ENCODE peak calls at places on chromosome 10, in four cellular contexts. U is K562, M is GM12878, W is WTC11. F is an unnamed sample.

GRCh38 chr10:13503745-13504463 is 24.9 kb downstream of the BEND7 start:
- DNase-seq in U (no peak), M (no peak), W (no peak), F (no peak)

GRCh38 chr10:126439947-126440346 is 51.7 kb upstream of the ADAM12 start:
- DNase-seq in U (no peak), M (no peak), W (no peak), F (no peak)

GRCh38 chr10:102230264-102230860 is 4.3 kb downstream of the ELOVL3 start:
- DNase-seq in U (peak), M (no peak), W (peak), F (no peak)

GRCh38 chr10:128633864-128634541 is 507.8 kb upstream of the MKI67 start:
- DNase-seq in U (no peak), M (no peak), W (no peak), F (no peak)

GRCh38 chr10:24406809-24407483 is 198.0 kb downstream of the KIAA1217 start:
- DNase-seq in U (no peak), M (no peak), W (no peak), F (no peak)

GRCh38 chr10:118047363-118047719 is 600 bp upstream of the RAB11FIP2 start:
- DNase-seq in U (peak), M (no peak), W (no peak), F (no peak)

GRCh38 chr10:71319800-71320392 is 837 bp downstream of the SLC29A3 start:
- DNase-seq in U (no peak), M (no peak), W (no peak), F (no peak)

GRCh38 chr10:102231357-102232318 is 5.5 kb downstream of the ELOVL3 start:
- DNase-seq in U (peak), M (no peak), W (peak), F (peak)

GRCh38 chr10:74282151-74282852 is 131.3 kb downstream of the ADK start:
- DNase-seq in U (no peak), M (no peak), W (no peak), F (no peak)

GRCh38 chr10:71985542-71986250 is 21.5 kb downstream of the CHST3 start:
- DNase-seq in U (no peak), M (peak), W (no peak), F (no peak)

GRCh38 chr10:101495324-101495925 is 92.6 kb downstream of the POLL start:
- DNase-seq in U (peak), M (no peak), W (no peak), F (peak)

GRCh38 chr10:43409385-43410109 is 561 bp upstream of the HNRNPF start:
- DNase-seq in U (no peak), M (no peak), W (peak), F (no peak)

GRCh38 chr10:29160110-29160669 is 128.7 kb upstream of the LYZL1 start:
- DNase-seq in U (no peak), M (no peak), W (no peak), F (peak)

GRCh38 chr10:104479906-104480579 is 126.4 kb downstream of the CFAP58 start:
- DNase-seq in U (no peak), M (no peak), W (no peak), F (no peak)

GRCh38 chr10:86863443-86863842 is 94.0 kb downstream of the MMRN2 start:
- DNase-seq in U (no peak), M (no peak), W (no peak), F (no peak)

GRCh38 chr10:79904671-79905321 is 44.1 kb downstream of the SFTPD start:
- DNase-seq in U (peak), M (no peak), W (peak), F (no peak)

GRCh38 chr10:58448121-58448935 is 63.1 kb downstream of the TFAM start:
- DNase-seq in U (no peak), M (no peak), W (no peak), F (no peak)

GRCh38 chr10:108791794-108792474 is 1131.4 kb downstream of the XPNPEP1 start:
- DNase-seq in U (no peak), M (no peak), W (no peak), F (no peak)

GRCh38 chr10:70978181-70978580 is 89.8 kb upstream of the PCBD1 start:
- DNase-seq in U (no peak), M (no peak), W (no peak), F (no peak)

GRCh38 chr10:129756912-129757861 is 206.9 kb downstream of the EBF3 start:
- DNase-seq in U (no peak), M (no peak), W (peak), F (no peak)

GRCh38 chr10:114363745-114364460 is 40.4 kb downstream of the AFAP1L2 start:
- DNase-seq in U (no peak), M (no peak), W (no peak), F (no peak)

GRCh38 chr10:90930971-90931841 is 10.3 kb upstream of the ANKRD1 start:
- DNase-seq in U (no peak), M (no peak), W (peak), F (peak)

GRCh38 chr10:79282388-79282787 is 64.9 kb upstream of the PPIF start:
- DNase-seq in U (no peak), M (no peak), W (no peak), F (no peak)

GRCh38 chr10:72563327-72563932 is 62.4 kb downstream of the MICU1 start:
- DNase-seq in U (no peak), M (peak), W (no peak), F (no peak)

GRCh38 chr10:78630944-78631838 is 437.6 kb upstream of the ZMIZ1 start:
- DNase-seq in U (no peak), M (no peak), W (no peak), F (no peak)

GRCh38 chr10:2121315-2121714 is 384.0 kb upstream of the ADARB2 start:
- DNase-seq in U (no peak), M (no peak), W (no peak), F (no peak)

GRCh38 chr10:130956251-130956650 is 355.3 kb downstream of the TCERG1L start:
- DNase-seq in U (no peak), M (no peak), W (no peak), F (no peak)

GRCh38 chr10:132953428-132953827 is 11.1 kb upstream of the CFAP46 start:
- DNase-seq in U (no peak), M (no peak), W (no peak), F (no peak)

GRCh38 chr10:132948351-132948750 is 6.0 kb upstream of the CFAP46 start:
- DNase-seq in U (no peak), M (no peak), W (no peak), F (no peak)

GRCh38 chr10:132947843-132948242 is 5.5 kb upstream of the CFAP46 start:
- DNase-seq in U (no peak), M (no peak), W (no peak), F (no peak)

GRCh38 chr10:132955479-132955878 is 13.1 kb upstream of the CFAP46 start:
- DNase-seq in U (no peak), M (no peak), W (no peak), F (no peak)

DNA sequence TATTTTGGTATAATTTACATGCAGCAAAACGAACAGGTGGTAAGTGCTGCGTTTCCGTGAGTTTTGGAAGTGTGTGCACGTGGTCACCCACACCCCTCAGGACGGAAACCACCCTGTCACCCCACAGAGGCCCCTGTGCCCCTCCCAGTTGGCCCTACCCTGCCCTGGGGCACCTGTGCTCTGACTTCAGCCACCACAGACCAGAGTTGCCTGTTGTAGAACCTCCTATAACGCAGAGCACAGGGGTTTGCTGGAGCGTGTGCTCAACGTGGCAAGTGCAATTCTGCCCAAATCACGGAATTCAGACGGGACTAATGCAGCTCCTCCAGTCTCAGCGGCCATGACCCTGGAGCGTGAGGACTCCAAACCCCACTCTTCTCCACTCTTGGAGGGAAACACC is 9.6 kb upstream of the CFAP46 start:
- DNase-seq in U (no peak), M (no peak), W (no peak), F (no peak)
- TF ChIP-seq CBFB in U (no peak), M (no peak), W (no peak), F (no peak)

DNA sequence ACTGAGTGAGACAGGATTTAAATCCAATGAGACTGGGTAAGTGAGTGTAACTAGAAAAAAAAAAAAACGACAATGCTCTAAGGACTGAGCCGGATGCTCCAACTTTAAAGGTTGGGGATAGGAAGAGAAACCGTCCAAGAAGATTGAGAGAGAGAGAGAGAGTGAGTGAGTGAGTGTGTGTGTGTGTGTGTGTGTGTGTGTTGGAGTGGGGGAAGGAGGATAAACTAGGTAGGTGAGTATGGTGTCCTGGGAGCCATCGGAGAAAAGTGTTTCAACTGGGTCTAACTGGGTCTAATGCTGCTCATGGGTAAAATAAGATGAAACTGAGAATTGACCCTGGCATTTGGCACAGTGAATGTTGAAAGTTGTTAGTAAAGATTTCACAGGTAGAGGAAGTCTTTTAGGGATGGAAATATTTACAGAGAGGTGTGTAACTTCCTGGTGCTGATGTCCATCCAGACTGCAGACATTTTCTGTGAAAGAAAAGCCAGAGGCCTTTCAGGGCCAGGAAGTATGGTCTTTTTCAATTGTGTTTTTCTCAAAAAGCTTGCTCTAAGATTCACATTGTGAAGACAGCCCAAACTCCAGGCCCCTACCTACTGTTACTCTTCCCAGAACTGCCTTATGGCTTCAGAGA is 14.2 kb downstream of the ENTPD1 start:
- DNase-seq in U (no peak), M (no peak), W (no peak), F (no peak)
- TF ChIP-seq MAX in U (no peak), M (no peak), W (no peak), F (no peak)

GRCh38 chr10:48496831-48497792 is 107.8 kb downstream of the ARHGAP22 start:
- DNase-seq in U (no peak), M (no peak), W (no peak), F (no peak)
- TF ChIP-seq CBFB in U (no peak), M (no peak), W (no peak), F (no peak)

DNA sequence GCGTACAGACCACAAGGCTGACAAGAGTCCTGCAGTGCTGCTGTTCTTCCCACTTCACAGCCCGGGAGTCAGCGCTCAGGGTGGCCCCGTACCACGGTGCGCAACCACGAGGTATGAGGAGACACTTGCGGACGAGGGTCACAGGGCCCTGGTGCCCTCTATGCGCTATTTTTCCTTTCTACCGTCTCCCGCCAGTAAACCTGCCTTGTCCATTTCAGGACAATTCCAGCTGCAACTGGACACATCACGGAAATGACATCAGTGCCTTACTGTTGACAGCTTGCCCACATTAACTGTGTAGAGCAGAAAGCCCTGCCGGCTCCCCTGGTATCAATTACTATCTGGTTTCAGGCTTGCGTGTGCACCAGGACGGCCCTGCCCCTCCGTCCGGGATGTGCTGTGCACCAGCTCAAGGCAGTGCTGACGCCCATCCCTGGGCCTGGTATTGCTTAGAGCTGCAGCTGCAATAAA is 65.0 kb downstream of the ZRANB1 start:
- DNase-seq in U (no peak), M (no peak), W (no peak), F (no peak)
- TF ChIP-seq MAX in U (no peak), M (no peak), W (no peak), F (no peak)